ENCODE peak calls at places on chromosome 11, in four cellular contexts. K, W, N and X are unnamed samples.

GRCh38 chr11:62295504-62295903 is 3.4 kb downstream of the SCGB1D4 start:
- DNase-seq in K (no peak), W (no peak), N (no peak), X (peak)

GRCh38 chr11:119694334-119694733 is 34.7 kb downstream of the NECTIN1 start:
- DNase-seq in K (no peak), N (no peak), W (peak), X (no peak)

GRCh38 chr11:25927391-25927790 is 404.5 kb upstream of the ANO3 start:
- DNase-seq in K (no peak), N (no peak), W (no peak), X (no peak)

GRCh38 chr11:95231881-95232605 is 1.0 kb upstream of the SESN3 start:
- DNase-seq in W (no peak), N (peak), K (peak), X (no peak)

GRCh38 chr11:95088946-95089619 is 563 bp upstream of the ENDOD1 start:
- DNase-seq in K (no peak), N (peak), W (no peak), X (no peak)

GRCh38 chr11:126186031-126186698 is 25.3 kb downstream of the RPUSD4 start:
- DNase-seq in N (no peak), W (no peak), K (no peak), X (no peak)

GRCh38 chr11:17188675-17189074 is 19.1 kb downstream of the PIK3C2A start:
- DNase-seq in N (no peak), W (no peak), K (no peak), X (no peak)

GRCh38 chr11:121040614-121041002 is 16.7 kb downstream of the TBCEL start:
- DNase-seq in W (no peak), N (no peak), K (no peak), X (no peak)

GRCh38 chr11:36131719-36132349 is 157.4 kb downstream of the COMMD9 start:
- DNase-seq in N (no peak), W (no peak), K (no peak), X (peak)

GRCh38 chr11:118171274-118172062 is 5.0 kb downstream of the SCN2B start:
- DNase-seq in W (peak), N (peak), K (peak), X (peak)

GRCh38 chr11:116641561-116642045 is 131.2 kb downstream of the BUD13 start:
- DNase-seq in N (no peak), K (peak), W (peak), X (peak)

GRCh38 chr11:123478352-123478986 is 48.4 kb downstream of the GRAMD1B start:
- DNase-seq in W (peak), K (peak), N (peak), X (peak)

GRCh38 chr11:44280257-44280656 is 29.7 kb downstream of the ALX4 start:
- DNase-seq in W (no peak), K (no peak), N (no peak), X (no peak)

GRCh38 chr11:68213135-68213515 is at the start of gene KMT5B:
- DNase-seq in W (peak), K (peak), N (no peak), X (no peak)

GRCh38 chr11:71249301-71249700 is 3.1 kb downstream of the SHANK2 start:
- DNase-seq in N (no peak), K (no peak), W (no peak), X (peak)

GRCh38 chr11:121950160-121950559 is 165.9 kb downstream of the BLID start:
- DNase-seq in W (no peak), N (no peak), K (no peak), X (no peak)

GRCh38 chr11:116111546-116111945 is 607.3 kb upstream of the CADM1 start:
- DNase-seq in W (no peak), N (no peak), K (no peak), X (no peak)

GRCh38 chr11:118304227-118304808 is at the start of gene CD3E:
- DNase-seq in N (peak), W (no peak), K (no peak), X (no peak)

GRCh38 chr11:60891103-60891741 is 15.2 kb downstream of the PRPF19 start:
- DNase-seq in W (no peak), N (no peak), K (no peak), X (no peak)

GRCh38 chr11:69209936-69210659 is 54.4 kb downstream of the SMIM38 start:
- DNase-seq in K (no peak), W (no peak), N (no peak), X (no peak)

GRCh38 chr11:115645631-115646271 is 141.5 kb upstream of the CADM1 start:
- DNase-seq in W (no peak), N (no peak), K (peak), X (no peak)

GRCh38 chr11:86160546-86161149 is 83.9 kb upstream of the EED start:
- DNase-seq in W (no peak), N (no peak), K (no peak), X (no peak)

GRCh38 chr11:71437399-71437798 is 10.8 kb downstream of the DHCR7 start:
- DNase-seq in N (no peak), K (no peak), W (no peak), X (no peak)

GRCh38 chr11:3153291-3153861 is 11.7 kb downstream of the OSBPL5 start:
- DNase-seq in K (no peak), N (no peak), W (no peak), X (no peak)

GRCh38 chr11:61071208-61071681 is 31.0 kb upstream of the CD5 start:
- DNase-seq in N (peak), W (no peak), K (no peak), X (no peak)

GRCh38 chr11:70020336-70021214 is 57.5 kb upstream of the ANO1 start:
- DNase-seq in N (no peak), K (no peak), W (no peak), X (no peak)

GRCh38 chr11:121494355-121495099 is 41.8 kb upstream of the SORL1-AS1 start:
- DNase-seq in W (no peak), N (no peak), K (no peak), X (no peak)

GRCh38 chr11:67317365-67318238 is 14.3 kb downstream of the SSH3 start:
- DNase-seq in N (peak), W (peak), K (peak), X (peak)

GRCh38 chr11:71998649-71999310 is at the start of gene IL18BP:
- DNase-seq in N (peak), K (no peak), W (no peak), X (no peak)

GRCh38 chr11:88359529-88359928 is 22.0 kb upstream of the CTSC start:
- DNase-seq in K (no peak), W (no peak), N (no peak), X (no peak)